ENCODE peak calls at places on chromosomes 4 and X, in eight cellular contexts. One of them, this sample, is unnamed.

GRCh38 chr4:22607382-22607781 is 85.4 kb upstream of the GBA3 start:
- DNase-seq in hypothalamus: no peak
- DNase-seq in lower lobe of right lung: no peak
- DNase-seq in A172: peak
- DNase-seq in HS-5: no peak
- DNase-seq in activated CD4-positive, alpha-beta T cell treated with anti-CD3 and anti-CD28 coated beads, Interleukin-2, amount 50 U/mL, for 1 hour: peak
- DNase-seq in head of caudate nucleus: no peak
- DNase-seq in hepatocyte: peak
- DNase-seq in this sample: peak

GRCh38 chrX:9845574-9845948 is 59.3 kb downstream of the SHROOM2 start:
- DNase-seq in HS-5: no peak
- DNase-seq in activated CD4-positive, alpha-beta T cell treated with anti-CD3 and anti-CD28 coated beads, Interleukin-2, amount 50 U/mL, for 1 hour: no peak
- DNase-seq in hepatocyte: no peak
- DNase-seq in hypothalamus: no peak
- DNase-seq in head of caudate nucleus: no peak
- DNase-seq in A172: no peak
- DNase-seq in lower lobe of right lung: no peak
- DNase-seq in this sample: no peak

GRCh38 chrX:120302434-120302833 is 8.8 kb downstream of the TMEM255A start:
- DNase-seq in hepatocyte: peak
- DNase-seq in A172: no peak
- DNase-seq in HS-5: no peak
- DNase-seq in hypothalamus: no peak
- DNase-seq in head of caudate nucleus: no peak
- DNase-seq in activated CD4-positive, alpha-beta T cell treated with anti-CD3 and anti-CD28 coated beads, Interleukin-2, amount 50 U/mL, for 1 hour: no peak
- DNase-seq in lower lobe of right lung: peak
- DNase-seq in this sample: no peak

GRCh38 chr4:185987976-185988627 is 80.9 kb upstream of the TLR3 start:
- DNase-seq in head of caudate nucleus: no peak
- DNase-seq in A172: no peak
- DNase-seq in HS-5: peak
- DNase-seq in lower lobe of right lung: no peak
- DNase-seq in hypothalamus: no peak
- DNase-seq in activated CD4-positive, alpha-beta T cell treated with anti-CD3 and anti-CD28 coated beads, Interleukin-2, amount 50 U/mL, for 1 hour: no peak
- DNase-seq in hepatocyte: no peak
- DNase-seq in this sample: no peak

GRCh38 chr4:26613242-26613641 is 29.4 kb downstream of the TBC1D19 start:
- DNase-seq in activated CD4-positive, alpha-beta T cell treated with anti-CD3 and anti-CD28 coated beads, Interleukin-2, amount 50 U/mL, for 1 hour: no peak
- DNase-seq in head of caudate nucleus: no peak
- DNase-seq in lower lobe of right lung: no peak
- DNase-seq in hepatocyte: no peak
- DNase-seq in HS-5: no peak
- DNase-seq in A172: no peak
- DNase-seq in hypothalamus: no peak
- DNase-seq in this sample: no peak

GRCh38 chrX:83658731-83659130 is 150.6 kb downstream of the POU3F4 start:
- DNase-seq in activated CD4-positive, alpha-beta T cell treated with anti-CD3 and anti-CD28 coated beads, Interleukin-2, amount 50 U/mL, for 1 hour: no peak
- DNase-seq in HS-5: no peak
- DNase-seq in head of caudate nucleus: no peak
- DNase-seq in lower lobe of right lung: no peak
- DNase-seq in hepatocyte: no peak
- DNase-seq in hypothalamus: no peak
- DNase-seq in A172: no peak
- DNase-seq in this sample: no peak

GRCh38 chrX:115408736-115409390 is 119.3 kb downstream of the LUZP4 start:
- DNase-seq in A172: no peak
- DNase-seq in activated CD4-positive, alpha-beta T cell treated with anti-CD3 and anti-CD28 coated beads, Interleukin-2, amount 50 U/mL, for 1 hour: no peak
- DNase-seq in head of caudate nucleus: no peak
- DNase-seq in hypothalamus: no peak
- DNase-seq in lower lobe of right lung: no peak
- DNase-seq in hepatocyte: no peak
- DNase-seq in HS-5: no peak
- DNase-seq in this sample: no peak

GRCh38 chr4:105978684-105979296 is 83.5 kb downstream of the NPNT start:
- DNase-seq in activated CD4-positive, alpha-beta T cell treated with anti-CD3 and anti-CD28 coated beads, Interleukin-2, amount 50 U/mL, for 1 hour: no peak
- DNase-seq in hepatocyte: no peak
- DNase-seq in head of caudate nucleus: no peak
- DNase-seq in A172: peak
- DNase-seq in lower lobe of right lung: no peak
- DNase-seq in HS-5: peak
- DNase-seq in hypothalamus: no peak
- DNase-seq in this sample: no peak

GRCh38 chr4:15893967-15894366 is 44.6 kb downstream of the FGFBP1 start:
- DNase-seq in head of caudate nucleus: no peak
- DNase-seq in lower lobe of right lung: no peak
- DNase-seq in HS-5: peak
- DNase-seq in hypothalamus: no peak
- DNase-seq in activated CD4-positive, alpha-beta T cell treated with anti-CD3 and anti-CD28 coated beads, Interleukin-2, amount 50 U/mL, for 1 hour: no peak
- DNase-seq in A172: peak
- DNase-seq in hepatocyte: peak
- DNase-seq in this sample: no peak

GRCh38 chrX:40176256-40176978 is 78.7 kb upstream of the BCOR start:
- DNase-seq in A172: no peak
- DNase-seq in activated CD4-positive, alpha-beta T cell treated with anti-CD3 and anti-CD28 coated beads, Interleukin-2, amount 50 U/mL, for 1 hour: peak
- DNase-seq in hepatocyte: peak
- DNase-seq in head of caudate nucleus: peak
- DNase-seq in lower lobe of right lung: peak
- DNase-seq in hypothalamus: peak
- DNase-seq in HS-5: no peak
- DNase-seq in this sample: no peak

GRCh38 chrX:107766470-107767140 is 9.0 kb downstream of the TSC22D3 start:
- DNase-seq in hepatocyte: peak
- DNase-seq in HS-5: no peak
- DNase-seq in A172: no peak
- DNase-seq in head of caudate nucleus: no peak
- DNase-seq in hypothalamus: no peak
- DNase-seq in lower lobe of right lung: no peak
- DNase-seq in activated CD4-positive, alpha-beta T cell treated with anti-CD3 and anti-CD28 coated beads, Interleukin-2, amount 50 U/mL, for 1 hour: no peak
- DNase-seq in this sample: no peak

GRCh38 chr4:37476256-37476655 is 209.9 kb downstream of the RELL1 start:
- DNase-seq in activated CD4-positive, alpha-beta T cell treated with anti-CD3 and anti-CD28 coated beads, Interleukin-2, amount 50 U/mL, for 1 hour: no peak
- DNase-seq in HS-5: no peak
- DNase-seq in A172: no peak
- DNase-seq in head of caudate nucleus: no peak
- DNase-seq in hypothalamus: no peak
- DNase-seq in hepatocyte: no peak
- DNase-seq in lower lobe of right lung: no peak
- DNase-seq in this sample: no peak

GRCh38 chrX:139724626-139725025 is 16.7 kb upstream of the MCF2 start:
- DNase-seq in hypothalamus: no peak
- DNase-seq in activated CD4-positive, alpha-beta T cell treated with anti-CD3 and anti-CD28 coated beads, Interleukin-2, amount 50 U/mL, for 1 hour: no peak
- DNase-seq in head of caudate nucleus: no peak
- DNase-seq in lower lobe of right lung: no peak
- DNase-seq in hepatocyte: no peak
- DNase-seq in A172: no peak
- DNase-seq in HS-5: no peak
- DNase-seq in this sample: no peak

GRCh38 chr4:186020793-186021407 is 48.1 kb upstream of the TLR3 start:
- DNase-seq in activated CD4-positive, alpha-beta T cell treated with anti-CD3 and anti-CD28 coated beads, Interleukin-2, amount 50 U/mL, for 1 hour: no peak
- DNase-seq in A172: no peak
- DNase-seq in hypothalamus: no peak
- DNase-seq in hepatocyte: no peak
- DNase-seq in lower lobe of right lung: no peak
- DNase-seq in head of caudate nucleus: no peak
- DNase-seq in HS-5: no peak
- DNase-seq in this sample: no peak

This sample was measured in globus pallidus.